ENCODE peak calls at places on chromosomes 3 and 15, in four cellular contexts. C is H9, T is fibroblast of lung, Z is PC-9. L is an unnamed sample. For H3K4me1, the result is how much of the 10 kb centered on the place peaks cover.

GRCh38 chr3:29972594-29972993 is 633.8 kb upstream of the TGFBR2 start:
- DNase-seq in C (no peak), Z (no peak), T (peak), L (no peak)

GRCh38 chr15:58229297-58229768 is 91.2 kb downstream of the AQP9 start:
- DNase-seq in T (peak), Z (no peak), C (peak), L (no peak)

GRCh38 chr3:121514496-121514895 is 31.3 kb downstream of the POLQ start:
- DNase-seq in T (no peak), C (no peak), Z (no peak), L (no peak)

GRCh38 chr15:28185148-28185895 is 86.2 kb upstream of the OCA2 start:
- DNase-seq in T (no peak), C (no peak), Z (no peak), L (no peak)

GRCh38 chr3:72520205-72520604 is 328.0 kb downstream of the SHQ1 start:
- DNase-seq in Z (no peak), C (no peak), T (no peak), L (no peak)

GRCh38 chr3:194675081-194675640 is 3.2 kb upstream of the LSG1 start:
- DNase-seq in Z (no peak), C (no peak), T (peak), L (no peak)

GRCh38 chr3:4588410-4588809 is 95.3 kb downstream of the ITPR1 start:
- DNase-seq in C (no peak), T (peak), Z (no peak), L (no peak)

GRCh38 chr15:35958021-35958420 is 412.1 kb upstream of the DPH6 start:
- DNase-seq in C (no peak), T (peak), Z (no peak), L (no peak)

GRCh38 chr3:153756816-153757215 is 364.4 kb upstream of the ARHGEF26 start:
- DNase-seq in C (no peak), T (peak), Z (no peak), L (no peak)

GRCh38 chr3:126040386-126040785 is 43.5 kb downstream of the SLC41A3 start:
- DNase-seq in C (peak), T (no peak), Z (no peak), L (no peak)

GRCh38 chr3:58779934-58780333 is 113.4 kb upstream of the FAM3D start:
- DNase-seq in T (no peak), Z (no peak), C (no peak), L (no peak)

GRCh38 chr3:51306093-51306492 is 79.0 kb upstream of the MANF start:
- DNase-seq in Z (no peak), C (no peak), T (no peak), L (no peak)

GRCh38 chr15:29871401-29871800 is 49.1 kb upstream of the TJP1 start:
- DNase-seq in T (no peak), Z (no peak), C (no peak), L (no peak)

GRCh38 chr3:169811606-169812123 is 1.0 kb upstream of the LRRIQ4 start:
- DNase-seq in C (no peak), T (peak), Z (peak), L (no peak)

GRCh38 chr3:188468672-188469071 is 314.7 kb downstream of the LPP start:
- DNase-seq in T (peak), C (no peak), Z (no peak), L (no peak)

GRCh38 chr3:139559541-139559940 is 20.0 kb upstream of the RBP1 start:
- DNase-seq in C (no peak), T (peak), Z (peak), L (no peak)

GRCh38 chr3:65168547-65168946 is 480.7 kb upstream of the ADAMTS9 start:
- DNase-seq in Z (no peak), T (no peak), C (no peak), L (no peak)

GRCh38 chr3:76034652-76035051 is 249.3 kb upstream of the ZNF717 start:
- DNase-seq in C (no peak), T (no peak), Z (no peak), L (no peak)

GRCh38 chr3:138598534-138598933 is 4.5 kb upstream of the CEP70 start:
- DNase-seq in Z (no peak), T (no peak), C (no peak), L (no peak)

GRCh38 chr15:62444104-62445027 is 279.3 kb upstream of the C2CD4B start:
- DNase-seq in Z (no peak), C (no peak), T (peak), L (no peak)

GRCh38 chr3:117892431-117892841 is 1142.2 kb downstream of the IGSF11 start:
- DNase-seq in T (peak), C (no peak), Z (no peak), L (no peak)

GRCh38 chr3:188594137-188594536 is 440.2 kb downstream of the LPP start:
- DNase-seq in Z (peak), C (no peak), T (peak), L (no peak)

GRCh38 chr3:1532935-1533606 is 440.2 kb downstream of the CNTN6 start:
- DNase-seq in C (no peak), T (no peak), Z (no peak), L (no peak)
- H2AFZ ChIP-seq in C (no peak), T (no peak), Z (no peak), L (no peak)

DNA sequence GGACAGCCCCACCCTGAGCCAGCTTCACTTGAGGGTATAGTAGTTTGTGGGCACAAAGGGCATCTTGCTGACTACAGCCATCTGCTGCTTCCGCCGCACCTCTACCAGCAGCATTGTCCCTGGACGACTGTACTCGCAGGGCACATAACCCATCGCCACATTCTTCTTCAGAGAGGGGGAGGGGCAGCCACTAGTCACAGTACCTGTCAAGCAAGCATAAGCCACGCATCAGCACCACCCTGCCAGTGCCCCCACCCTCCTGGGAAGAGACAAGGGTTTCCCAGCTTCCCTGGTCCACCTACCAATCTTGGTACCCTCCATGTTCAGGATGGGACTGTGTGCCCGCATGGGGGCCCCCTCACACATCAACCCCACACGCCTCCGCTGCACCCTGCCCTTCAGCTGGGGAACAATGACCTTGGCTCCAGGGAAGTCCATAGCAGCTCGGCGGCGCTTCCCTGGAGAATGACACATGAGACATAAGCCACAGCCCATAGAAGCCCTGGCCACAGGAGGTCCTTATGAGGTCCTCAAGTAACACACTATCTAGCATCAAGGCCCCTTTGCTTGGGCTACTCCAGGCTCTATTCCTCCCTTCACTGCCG is 4.7 kb downstream of the AMT start:
- DNase-seq in C (no peak), T (no peak), Z (no peak), L (no peak)
- H3K4me1 ChIP-seq in C (under half), T (under half), Z (half or more), L (half or more)

GRCh38 chr3:10189557-10190374 is 25.0 kb downstream of the IRAK2 start:
- DNase-seq in C (no peak), Z (peak), T (peak), L (no peak)
- H3K4me2 ChIP-seq in C (no peak), Z (peak), T (no peak), L (no peak)

GRCh38 chr3:190076138-190076537 is 44.6 kb downstream of the P3H2 start:
- DNase-seq in C (no peak), Z (no peak), T (peak), L (no peak)

GRCh38 chr3:190081387-190081786 is 39.3 kb downstream of the P3H2 start:
- DNase-seq in C (no peak), T (no peak), Z (no peak), L (no peak)

GRCh38 chr3:190074817-190075216 is 45.9 kb downstream of the P3H2 start:
- DNase-seq in T (no peak), Z (no peak), C (no peak), L (no peak)

GRCh38 chr3:190076601-190077444 is 43.9 kb downstream of the P3H2 start:
- DNase-seq in T (peak), Z (peak), C (no peak), L (no peak)

DNA sequence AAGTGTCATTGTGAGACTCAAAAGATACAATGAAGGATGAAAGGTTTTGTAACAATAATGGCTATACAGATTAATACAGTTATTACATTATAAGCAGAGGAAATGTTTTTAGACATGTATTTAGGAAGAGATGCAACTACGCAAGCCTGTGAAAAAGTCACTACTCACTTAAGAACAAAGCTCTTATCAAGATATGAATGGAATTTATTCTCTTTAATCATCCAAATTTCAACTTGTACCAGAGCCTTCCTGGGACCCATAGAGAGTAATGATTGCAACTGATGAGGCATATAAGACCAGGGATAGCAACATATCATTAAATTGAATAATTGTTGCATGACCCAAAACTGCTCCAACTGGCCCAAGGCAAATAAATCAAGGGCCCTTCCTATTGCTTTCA is 43.1 kb downstream of the P3H2 start:
- DNase-seq in C (no peak), Z (no peak), T (peak), L (no peak)
- H2AFZ ChIP-seq in C (no peak), Z (no peak), T (no peak), L (no peak)

GRCh38 chr3:128488995-128489859 is 3.8 kb downstream of the GATA2 start:
- DNase-seq in Z (peak), C (peak), T (peak), L (no peak)
- H3K4me1 ChIP-seq in Z (under half), C (under half), T (under half), L (under half)

GRCh38 chr3:196440041-196440537 is 7.9 kb upstream of the UBXN7 start:
- DNase-seq in T (peak), Z (no peak), C (no peak), L (no peak)
- H3K4me2 ChIP-seq in T (no peak), Z (no peak), C (no peak), L (no peak)

GRCh38 chr3:136595862-136596697 is 156.1 kb downstream of the STAG1 start:
- DNase-seq in Z (no peak), C (no peak), T (no peak), L (no peak)
- H2AFZ ChIP-seq in Z (no peak), C (no peak), T (no peak), L (no peak)

GRCh38 chr3:35523838-35524237 is 115.5 kb upstream of the ARPP21 start:
- DNase-seq in T (peak), Z (no peak), C (no peak), L (no peak)
- H3K4me1 ChIP-seq in T (under half), Z (under half), C (under half), L (under half)